ENCODE peak calls at places on chromosomes 12 and 14, in four cellular contexts. T is fibroblast of mammary gland, P is left ventricle myocardium inferior, X is epithelial cell of esophagus. C is an unnamed sample.

GRCh38 chr12:46556105-46556559 is 183.6 kb upstream of the SLC38A2 start:
- DNase-seq in T (peak; percentile 99), P (no peak), X (peak; percentile 88), C (peak; percentile 99)

GRCh38 chr12:65695077-65695865 is 129.0 kb upstream of the HMGA2 start:
- DNase-seq in T (peak; percentile 98), P (no peak), X (peak; percentile 93), C (peak; percentile 97)

GRCh38 chr14:71933026-71933587 is 878 bp downstream of the RGS6 start:
- DNase-seq in T (no peak), P (no peak), X (peak; percentile 29), C (no peak)

GRCh38 chr14:100874411-100875091 is 29.0 kb downstream of the RTL1 start:
- DNase-seq in T (no peak), P (peak; percentile 2), X (no peak), C (no peak)

GRCh38 chr12:62581288-62582064 is 114.8 kb downstream of the MON2 start:
- DNase-seq in T (peak; percentile 75), P (peak; percentile 26), X (peak; percentile 58), C (peak; percentile 64)

GRCh38 chr12:116806845-116807440 is 68.8 kb downstream of the RNFT2 start:
- DNase-seq in T (no peak), P (no peak), X (no peak), C (no peak)

GRCh38 chr14:34501004-34501580 is 38.4 kb downstream of the EAPP start:
- DNase-seq in T (no peak), P (no peak), X (no peak), C (no peak)

GRCh38 chr14:105382343-105383082 is 15.8 kb upstream of the TEX22 start:
- DNase-seq in T (no peak), P (no peak), X (no peak), C (no peak)

GRCh38 chr12:72281145-72281544 is 9.0 kb downstream of the TRHDE start:
- DNase-seq in T (peak; percentile 18), P (no peak), X (no peak), C (peak; percentile 83)

C was measured in HFFc6.